ENCODE peak calls at places on chromosomes 12 and 14, in seven cellular contexts. G is cardiac muscle cell, K is progenitor cell of endocrine pancreas, A is AG08395, M is H54, L is activated T-helper 1 cell treated with Interleukin-2 at 50 U/mL for 16 hours, P is NCI-H2081. W is an unnamed sample.

GRCh38 chr12:12349711-12350665 is at the start of gene MANSC1:
- DNase-seq in G (peak), K (peak), A (peak), M (no peak), L (peak), P (peak), W (peak)

GRCh38 chr12:51689972-51690371 is 98.9 kb downstream of the SCN8A start:
- DNase-seq in G (no peak), K (no peak), A (no peak), M (no peak), L (no peak), P (no peak), W (no peak)

GRCh38 chr14:33880330-33880729 is 70.5 kb downstream of the EGLN3 start:
- DNase-seq in G (no peak), K (no peak), A (no peak), M (no peak), L (no peak), P (no peak), W (no peak)

GRCh38 chr12:11771895-11772502 is 122.5 kb downstream of the ETV6 start:
- DNase-seq in G (no peak), K (no peak), A (no peak), M (no peak), L (no peak), P (no peak), W (no peak)

GRCh38 chr12:53532524-53533445 is 25.5 kb upstream of the NPFF start:
- DNase-seq in G (no peak), K (no peak), A (no peak), M (no peak), L (no peak), P (no peak), W (no peak)

GRCh38 chr12:107328442-107329133 is 235.2 kb upstream of the CRY1 start:
- DNase-seq in G (peak), K (no peak), A (no peak), M (no peak), L (no peak), P (no peak), W (no peak)

GRCh38 chr12:123830675-123831074 is 68.6 kb downstream of the DNAH10 start:
- DNase-seq in G (no peak), K (no peak), A (no peak), M (no peak), L (no peak), P (no peak), W (no peak)

GRCh38 chr14:71749613-71750238 is 182.5 kb upstream of the RGS6 start:
- DNase-seq in G (no peak), K (no peak), A (no peak), M (no peak), L (no peak), P (no peak), W (no peak)

GRCh38 chr12:117476341-117476740 is 114.9 kb upstream of the NOS1 start:
- DNase-seq in G (no peak), K (no peak), A (no peak), M (no peak), L (no peak), P (no peak), W (no peak)

GRCh38 chr12:80988986-80989385 is 51.3 kb upstream of the LIN7A start:
- DNase-seq in G (no peak), K (no peak), A (no peak), M (no peak), L (no peak), P (no peak), W (peak)

GRCh38 chr14:49366416-49366815 is 219.8 kb downstream of the RPS29 start:
- DNase-seq in G (no peak), K (no peak), A (no peak), M (no peak), L (no peak), P (no peak), W (no peak)

GRCh38 chr12:41497362-41497761 is 309.2 kb downstream of the PDZRN4 start:
- DNase-seq in G (no peak), K (no peak), A (no peak), M (no peak), L (no peak), P (no peak), W (no peak)

W was measured in posterior cingulate gyrus.